ENCODE peak calls at places on chromosomes 1 and 21, in eight cellular contexts. I, C, D, O, L, Q, Y and R are unnamed samples.

GRCh38 chr1:119314001-119314796 is 54.4 kb upstream of the HAO2 start:
- DNase-seq in I (no peak), Y (no peak), L (no peak), C (no peak), O (no peak), D (no peak), Q (no peak), R (no peak)

GRCh38 chr1:3670823-3671251 is 18.5 kb downstream of the TP73 start:
- DNase-seq in I (peak), O (no peak), L (no peak), Q (peak), C (no peak), Y (no peak), D (no peak), R (peak)

GRCh38 chr1:226002667-226003501 is 3.7 kb upstream of the SDE2 start:
- DNase-seq in O (peak), Y (peak), C (peak), Q (peak), D (peak), I (no peak), L (peak), R (peak)

GRCh38 chr1:74505889-74506288 is 6.5 kb downstream of the LRRC53 start:
- DNase-seq in I (no peak), Q (no peak), O (no peak), Y (no peak), D (no peak), L (no peak), C (no peak), R (no peak)

GRCh38 chr21:36282568-36283230 is 37.3 kb upstream of the MORC3 start:
- DNase-seq in Q (no peak), I (no peak), L (no peak), Y (no peak), C (no peak), D (no peak), O (no peak), R (no peak)

GRCh38 chr1:3954391-3955160 is 54.5 kb upstream of the C1orf174 start:
- DNase-seq in I (no peak), Y (no peak), D (no peak), C (no peak), Q (no peak), L (no peak), O (no peak), R (no peak)

GRCh38 chr1:164596149-164596548 is 37.2 kb downstream of the PBX1 start:
- DNase-seq in O (no peak), Y (no peak), L (no peak), C (no peak), D (no peak), I (no peak), Q (no peak), R (no peak)

GRCh38 chr1:218345673-218346390 is 696 bp downstream of the TGFB2 start:
- DNase-seq in I (peak), O (peak), C (peak), Q (peak), L (peak), D (peak), Y (no peak), R (peak)

GRCh38 chr1:179926494-179927205 is 28.0 kb upstream of the CEP350 start:
- DNase-seq in D (peak), I (no peak), O (no peak), C (no peak), Q (no peak), Y (no peak), L (no peak), R (no peak)

GRCh38 chr1:30845891-30846290 is 62.7 kb downstream of the SDC3 start:
- DNase-seq in L (no peak), D (no peak), Q (no peak), O (no peak), C (no peak), Y (no peak), I (no peak), R (no peak)

GRCh38 chr1:29638281-29638680 is 402.0 kb downstream of the PTPRU start:
- DNase-seq in L (no peak), D (no peak), C (no peak), O (no peak), Q (no peak), I (no peak), Y (no peak), R (no peak)

GRCh38 chr1:227227761-227228160 is 90.5 kb downstream of the CDC42BPA start:
- DNase-seq in Q (no peak), L (no peak), I (no peak), O (no peak), C (no peak), D (no peak), Y (no peak), R (no peak)

GRCh38 chr1:218304281-218305039 is 19.4 kb downstream of the RRP15 start:
- DNase-seq in Q (no peak), I (peak), Y (no peak), O (no peak), L (no peak), C (peak), D (no peak), R (no peak)

GRCh38 chr1:33459766-33460543 is 12.5 kb upstream of the ZSCAN20 start:
- DNase-seq in O (no peak), I (no peak), L (no peak), Q (no peak), D (no peak), C (no peak), Y (no peak), R (no peak)

GRCh38 chr1:44048816-44049215 is 17.6 kb upstream of the SLC6A9 start:
- DNase-seq in D (peak), C (no peak), Y (no peak), L (no peak), I (no peak), Q (no peak), O (no peak), R (no peak)

GRCh38 chr1:218462591-218462990 is 117.5 kb downstream of the TGFB2 start:
- DNase-seq in Y (no peak), C (no peak), D (no peak), Q (no peak), O (no peak), I (no peak), L (no peak), R (no peak)

GRCh38 chr1:92544756-92545165 is 58.0 kb upstream of the GFI1 start:
- DNase-seq in O (no peak), L (no peak), I (no peak), Q (no peak), Y (no peak), D (no peak), C (peak), R (no peak)

GRCh38 chr1:45846931-45847330 is 43.5 kb downstream of the MAST2 start:
- DNase-seq in Q (no peak), I (no peak), Y (no peak), D (no peak), O (no peak), L (no peak), C (no peak), R (no peak)

GRCh38 chr1:112935474-112936289 is 20.3 kb downstream of the SLC16A1 start:
- DNase-seq in L (no peak), D (peak), Q (no peak), I (no peak), O (no peak), Y (no peak), C (no peak), R (no peak)

GRCh38 chr1:1080951-1081310 is 6.8 kb upstream of the RNF223 start:
- DNase-seq in C (no peak), Q (no peak), D (no peak), Y (no peak), L (no peak), I (peak), O (peak), R (peak)

GRCh38 chr1:7298749-7299151 is 472.3 kb upstream of the VAMP3 start:
- DNase-seq in L (no peak), C (no peak), Y (no peak), I (no peak), Q (no peak), D (peak), O (no peak), R (no peak)

GRCh38 chr21:25457411-25457810 is 149.9 kb downstream of the MRPL39 start:
- DNase-seq in Q (no peak), Y (no peak), D (no peak), C (no peak), I (no peak), L (no peak), O (no peak), R (no peak)

GRCh38 chr1:234004575-234004974 is 100.1 kb downstream of the SLC35F3 start:
- DNase-seq in I (no peak), O (no peak), L (no peak), Q (no peak), C (no peak), D (no peak), Y (no peak), R (no peak)

GRCh38 chr1:203548917-203549708 is 55.2 kb downstream of the OPTC start:
- DNase-seq in L (no peak), I (no peak), Y (no peak), D (no peak), C (no peak), Q (no peak), O (no peak), R (no peak)

GRCh38 chr1:174204697-174205308 is 45.5 kb downstream of the RABGAP1L start:
- DNase-seq in I (no peak), Q (no peak), Y (no peak), O (no peak), D (no peak), L (no peak), C (no peak), R (no peak)

GRCh38 chr1:234631721-234632125 is 21.7 kb upstream of the IRF2BP2 start:
- DNase-seq in Q (no peak), Y (no peak), D (peak), O (no peak), I (no peak), L (no peak), C (no peak), R (no peak)

GRCh38 chr1:101262601-101263348 is 26.0 kb downstream of the S1PR1 start:
- DNase-seq in I (no peak), O (no peak), C (no peak), L (no peak), Y (no peak), Q (no peak), D (no peak), R (no peak)

GRCh38 chr1:19463204-19463803 is 22.0 kb downstream of the CAPZB start:
- DNase-seq in Q (peak), C (no peak), L (no peak), I (no peak), Y (no peak), D (no peak), O (peak), R (no peak)
- TF ChIP-seq EP300 in Q (no peak), C (no peak), L (no peak), I (no peak), Y (no peak), D (no peak), O (no peak), R (no peak)

GRCh38 chr1:9292361-9293240 is at the start of gene SPSB1:
- DNase-seq in Q (peak), D (peak), O (peak), C (peak), I (peak), Y (peak), L (peak), R (peak)
- TF ChIP-seq POLR2A in Q (no peak), D (peak), O (peak), C (no peak), I (peak), Y (peak), L (no peak), R (peak)

GRCh38 chr1:85606414-85606800 is 25.8 kb downstream of the CCN1 start:
- DNase-seq in I (no peak), D (peak), Q (no peak), L (no peak), C (no peak), Y (no peak), O (no peak), R (no peak)
- TF ChIP-seq EP300 in I (no peak), D (no peak), Q (no peak), L (no peak), C (no peak), Y (no peak), O (no peak), R (no peak)

DNA sequence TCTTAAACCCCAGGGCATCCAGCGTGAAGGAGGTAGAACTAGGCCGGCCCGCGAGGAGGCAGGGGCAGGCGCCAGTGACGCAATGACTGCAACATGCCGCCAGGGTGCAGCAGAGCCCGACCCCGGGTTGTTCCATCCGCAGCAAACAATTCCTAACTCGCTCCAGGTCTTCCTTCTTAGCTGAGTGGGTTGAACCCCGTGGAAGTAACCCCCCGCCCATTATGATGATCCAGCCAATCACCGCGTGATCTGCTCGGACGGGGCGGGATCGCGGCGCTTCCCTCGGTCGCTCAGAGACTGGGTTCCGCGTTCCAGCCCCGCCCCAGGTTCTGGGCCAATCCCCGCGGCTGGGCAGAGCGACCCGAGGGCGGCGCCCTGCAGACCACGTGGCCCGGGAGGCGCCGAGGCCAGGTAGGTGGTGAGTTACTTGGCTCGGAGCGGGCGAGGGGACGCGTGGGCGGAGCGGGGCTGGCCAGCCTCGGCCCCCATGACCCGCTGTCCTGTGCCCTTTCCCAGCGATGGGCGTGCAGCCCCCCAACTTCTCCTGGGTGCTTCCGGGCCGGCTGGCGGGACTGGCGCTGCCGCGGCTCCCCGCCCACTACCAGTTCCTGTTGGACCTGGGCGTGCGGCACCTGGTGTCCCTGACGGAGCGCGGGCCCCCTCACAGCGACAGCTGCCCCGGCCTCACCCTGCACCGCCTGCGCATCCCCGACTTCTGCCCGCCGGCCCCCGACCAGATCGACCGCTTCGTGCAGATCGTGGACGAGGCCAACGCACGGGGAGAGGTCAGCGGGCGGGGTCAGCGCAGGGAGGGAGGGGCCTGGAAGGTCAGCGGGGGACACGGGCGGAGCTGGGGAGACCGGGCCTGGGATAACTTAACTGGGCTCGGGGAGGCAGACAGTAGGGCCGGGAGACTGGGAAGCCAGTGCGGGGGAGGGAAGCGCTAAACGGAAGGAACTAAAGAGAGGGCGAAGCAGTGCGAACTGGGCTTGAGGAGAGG is at the start of gene DUSP23:
- DNase-seq in I (peak), C (peak), L (peak), Q (peak), O (peak), D (peak), Y (peak), R (peak)
- TF ChIP-seq POLR2A in I (peak), C (peak), L (no peak), Q (no peak), O (peak), D (peak), Y (peak), R (peak)

GRCh38 chr1:202165267-202165941 is 5.0 kb upstream of the PTPN7 start:
- DNase-seq in I (peak), L (no peak), D (no peak), C (peak), Q (no peak), O (no peak), Y (no peak), R (no peak)
- TF ChIP-seq EP300 in I (no peak), L (no peak), D (no peak), C (no peak), Q (no peak), O (no peak), Y (no peak), R (no peak)

GRCh38 chr1:232149302-232150201 is 480.4 kb downstream of the SIPA1L2 start:
- DNase-seq in C (no peak), I (no peak), Q (no peak), D (peak), L (no peak), O (no peak), Y (no peak), R (no peak)
- TF ChIP-seq POLR2A in C (no peak), I (no peak), Q (no peak), D (no peak), L (no peak), O (no peak), Y (no peak), R (no peak)